ENCODE peak calls at places on chromosome 19, in nine cellular contexts. M is neural progenitor cell, F is tibial artery, U is heart left ventricle, Y is bronchial epithelial cell, V is astrocyte, I is HepG2, E is OCI-LY7, T is endodermal cell. R is an unnamed sample. For H3K36me3, the result is how much of the 10 kb centered on the place peaks cover.

GRCh38 chr19:16897572-16898056 is 8.8 kb downstream of the F2RL3 start:
- DNase-seq in Y (no peak), U (no peak), V (peak), F (peak), E (no peak), T (no peak), M (no peak), I (no peak), R (no peak)

GRCh38 chr19:19599190-19599535 is 19.3 kb downstream of the PBX4 start:
- DNase-seq in I (no peak), U (no peak), Y (no peak), F (no peak), M (no peak), T (no peak), V (no peak), E (no peak), R (no peak)

GRCh38 chr19:44718441-44719261 is 19.7 kb downstream of the CEACAM16 start:
- DNase-seq in U (peak), M (peak), I (peak), T (peak), E (no peak), F (peak), V (peak), Y (no peak), R (no peak)

GRCh38 chr19:34639491-34640085 is 37.4 kb downstream of the SCGB2B2 start:
- DNase-seq in T (peak), I (peak), Y (peak), E (peak), M (peak), U (peak), V (peak), F (no peak), R (peak)

GRCh38 chr19:12796146-12797071 is 5.1 kb downstream of the JUNB start:
- DNase-seq in V (no peak), T (peak), E (peak), M (peak), I (peak), U (peak), F (peak), Y (peak), R (no peak)

GRCh38 chr19:35357867-35358573 is at the start of gene FFAR3:
- DNase-seq in M (no peak), F (peak), Y (peak), T (peak), U (peak), V (no peak), E (no peak), I (no peak), R (no peak)

GRCh38 chr19:13530720-13531119 is 24.4 kb upstream of the CACNA1A start:
- DNase-seq in V (no peak), U (no peak), Y (no peak), I (no peak), M (no peak), T (peak), E (no peak), F (no peak), R (no peak)

GRCh38 chr19:39038098-39038497 is 5.7 kb upstream of the FBXO27 start:
- DNase-seq in V (no peak), I (peak), M (peak), Y (peak), T (peak), F (no peak), E (no peak), U (no peak), R (no peak)

GRCh38 chr19:19146000-19146608 is 7.8 kb upstream of the TMEM161A start:
- DNase-seq in V (no peak), Y (peak), U (peak), M (peak), I (peak), E (peak), F (peak), T (peak), R (no peak)

GRCh38 chr19:43950834-43951626 is at the start of gene ZNF221:
- DNase-seq in M (peak), U (peak), V (peak), F (peak), E (peak), T (peak), Y (peak), I (peak), R (peak)

GRCh38 chr19:23075031-23075733 is 41.6 kb upstream of the ZNF730 start:
- DNase-seq in V (peak), E (peak), F (no peak), T (peak), M (peak), U (peak), I (no peak), Y (peak), R (peak)

GRCh38 chr19:19402656-19403372 is 2.7 kb upstream of the GATAD2A start:
- DNase-seq in T (no peak), U (no peak), V (no peak), F (no peak), M (no peak), Y (peak), E (no peak), I (no peak), R (no peak)

GRCh38 chr19:48631254-48631653 is 5.9 kb downstream of the DBP start:
- DNase-seq in I (no peak), U (no peak), F (no peak), T (peak), V (no peak), Y (no peak), M (no peak), E (no peak), R (no peak)
- TF ChIP-seq CTCF in I (no peak), U (no peak), F (no peak), T (no peak), V (no peak), Y (no peak), M (no peak), E (no peak), R (no peak)

GRCh38 chr19:4662020-4662695 is 8.0 kb downstream of the MYDGF start:
- DNase-seq in I (no peak), V (no peak), E (no peak), U (no peak), M (no peak), F (no peak), T (no peak), Y (no peak), R (no peak)

GRCh38 chr19:4660181-4660791 is 9.9 kb downstream of the MYDGF start:
- DNase-seq in I (peak), E (peak), M (peak), F (no peak), V (no peak), T (peak), U (no peak), Y (no peak), R (no peak)

GRCh38 chr19:4664642-4665041 is 5.5 kb downstream of the MYDGF start:
- DNase-seq in M (no peak), Y (no peak), F (no peak), U (no peak), E (no peak), V (no peak), T (no peak), I (no peak), R (no peak)

GRCh38 chr19:4660993-4661392 is 9.1 kb downstream of the MYDGF start:
- DNase-seq in V (no peak), U (no peak), Y (no peak), I (no peak), T (no peak), M (no peak), E (no peak), F (no peak), R (no peak)

GRCh38 chr19:4662812-4663211 is 7.3 kb downstream of the MYDGF start:
- DNase-seq in U (no peak), I (no peak), M (no peak), Y (no peak), V (no peak), E (no peak), T (no peak), F (no peak), R (no peak)
- H3K4me3 ChIP-seq in U (no peak), I (no peak), M (no peak), Y (no peak), V (no peak), E (no peak), T (no peak), F (no peak), R (no peak)

GRCh38 chr19:47209323-47210179 is 21.4 kb downstream of the BBC3 start:
- DNase-seq in M (peak), U (peak), E (peak), T (no peak), F (no peak), Y (no peak), I (no peak), V (no peak), R (no peak)
- H3K36me3 ChIP-seq in M (under half), U (half or more), E (half or more), T (half or more), F (under half), Y (under half), I (half or more), V (under half), R (under half)

GRCh38 chr19:10418281-10419199 is 1.8 kb upstream of the PDE4A start:
- DNase-seq in U (no peak), E (peak), I (no peak), M (peak), F (no peak), V (no peak), T (peak), Y (no peak), R (no peak)
- TF ChIP-seq CTCF in U (no peak), E (peak), I (no peak), M (peak), F (no peak), V (no peak), T (no peak), Y (peak), R (peak)

GRCh38 chr19:29680447-29680846 is 15.2 kb downstream of the PLEKHF1 start:
- DNase-seq in Y (no peak), E (peak), F (no peak), V (no peak), M (no peak), T (no peak), I (no peak), U (no peak), R (no peak)

GRCh38 chr19:29679598-29680210 is 14.4 kb downstream of the PLEKHF1 start:
- DNase-seq in I (no peak), V (no peak), T (no peak), E (no peak), Y (no peak), U (no peak), F (no peak), M (no peak), R (no peak)

GRCh38 chr19:29682236-29682895 is 17.1 kb downstream of the PLEKHF1 start:
- DNase-seq in M (no peak), U (no peak), Y (no peak), T (no peak), I (no peak), F (no peak), V (no peak), E (no peak), R (no peak)

GRCh38 chr19:29681422-29682235 is 16.4 kb downstream of the PLEKHF1 start:
- DNase-seq in M (no peak), I (no peak), Y (no peak), V (peak), F (peak), E (no peak), U (no peak), T (no peak), R (no peak)

GRCh38 chr19:29680937-29681336 is 15.7 kb downstream of the PLEKHF1 start:
- DNase-seq in T (no peak), F (no peak), M (no peak), Y (no peak), E (no peak), V (no peak), I (no peak), U (no peak), R (no peak)
- H3K4me3 ChIP-seq in T (no peak), F (no peak), M (no peak), Y (no peak), E (no peak), V (no peak), I (no peak), U (no peak), R (no peak)

GRCh38 chr19:55691561-55692481 is 16.8 kb downstream of the EPN1 start:
- DNase-seq in T (no peak), E (no peak), I (no peak), Y (no peak), F (peak), U (no peak), M (no peak), V (no peak), R (no peak)
- H3K36me3 ChIP-seq in T (under half), E (half or more), I (half or more), Y (under half), F (half or more), U (half or more), M (under half), V (under half), R (under half)

GRCh38 chr19:1457031-1457739 is 7.3 kb downstream of the APC2 start:
- DNase-seq in Y (no peak), T (peak), U (no peak), M (peak), E (no peak), I (no peak), F (no peak), V (no peak), R (no peak)
- TF ChIP-seq CTCF in Y (peak), T (peak), U (no peak), M (peak), E (no peak), I (peak), F (no peak), V (no peak), R (no peak)

GRCh38 chr19:28170066-28170465 is 1042.9 kb downstream of the UQCRFS1 start:
- DNase-seq in M (peak), E (no peak), Y (no peak), V (no peak), U (no peak), F (no peak), T (peak), I (no peak), R (no peak)

GRCh38 chr19:28164214-28164613 is 1048.7 kb downstream of the UQCRFS1 start:
- DNase-seq in U (no peak), V (no peak), T (no peak), Y (no peak), F (no peak), I (no peak), E (no peak), M (no peak), R (no peak)

GRCh38 chr19:28168557-28168956 is 1044.4 kb downstream of the UQCRFS1 start:
- DNase-seq in V (peak), F (no peak), U (no peak), M (peak), E (no peak), I (no peak), Y (no peak), T (peak), R (no peak)

GRCh38 chr19:28169168-28169862 is 1043.6 kb downstream of the UQCRFS1 start:
- DNase-seq in Y (no peak), M (peak), V (no peak), T (peak), E (no peak), U (no peak), I (no peak), F (no peak), R (no peak)

DNA sequence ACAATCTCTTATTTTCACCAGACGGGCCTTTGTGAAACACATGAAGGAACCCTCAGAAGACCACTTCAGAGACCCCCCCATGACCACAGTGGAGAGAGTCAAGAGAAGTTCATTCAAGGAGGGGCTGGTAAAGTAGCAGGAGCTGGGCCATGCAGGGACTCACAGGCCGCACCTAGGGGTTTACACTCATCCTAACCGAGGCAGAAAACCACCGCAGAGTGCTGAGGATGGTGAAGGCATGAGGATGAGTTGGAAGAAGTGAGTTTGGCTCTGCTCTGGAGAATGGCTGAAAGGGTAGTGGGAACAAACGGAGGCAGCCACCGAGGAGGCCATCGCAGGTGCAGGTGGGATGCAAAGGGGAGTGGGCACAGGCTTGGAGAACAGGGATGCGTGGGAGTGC is 1046.9 kb downstream of the UQCRFS1 start:
- DNase-seq in Y (no peak), V (no peak), U (no peak), T (peak), F (no peak), E (no peak), M (no peak), I (no peak), R (no peak)
- H3K4me3 ChIP-seq in Y (no peak), V (no peak), U (no peak), T (no peak), F (no peak), E (no peak), M (no peak), I (no peak), R (no peak)

R was measured in kidney epithelial cell.